ENCODE peak calls at places on chromosomes 5 and 9, in five cellular contexts. E is T-helper 2 cell, M is LHCN-M2, O is PC-3, S is NCI-H1105 treated with DMSO at 0.1 percent for 48 hours. Z is an unnamed sample.

GRCh38 chr5:56176155-56176798 is 56.9 kb downstream of the ANKRD55 start:
- DNase-seq in E (no peak), M (peak; percentile 13), O (no peak), S (no peak), Z (no peak)

GRCh38 chr9:129675656-129676055 is 10.2 kb downstream of the PRRX2 start:
- DNase-seq in E (no peak), M (no peak), O (no peak), S (no peak), Z (no peak)

GRCh38 chr5:57302643-57303042 is 128.8 kb downstream of the GPBP1 start:
- DNase-seq in E (no peak), M (peak; percentile 17), O (no peak), S (no peak), Z (no peak)

GRCh38 chr5:2134543-2135299 is 252.0 kb upstream of the IRX4 start:
- DNase-seq in E (no peak), M (no peak), O (peak; percentile 49), S (no peak), Z (no peak)

GRCh38 chr5:177312649-177313181 is 1.0 kb upstream of the MXD3 start:
- DNase-seq in E (no peak), M (peak; percentile 53), O (peak; percentile 81), S (peak; percentile 14), Z (peak; percentile 72)

GRCh38 chr5:131610198-131611063 is 24.6 kb downstream of the RAPGEF6 start:
- DNase-seq in E (no peak), M (peak; percentile 46), O (peak; percentile 56), S (no peak), Z (peak; percentile 68)

GRCh38 chr9:33393581-33393980 is 8.8 kb downstream of the AQP7 start:
- DNase-seq in E (no peak), M (no peak), O (no peak), S (no peak), Z (no peak)

GRCh38 chr5:1003296-1003937 is 5.2 kb upstream of the NKD2 start:
- DNase-seq in E (no peak), M (no peak), O (peak; percentile 98), S (peak; percentile 97), Z (no peak)

GRCh38 chr5:68544656-68545565 is 329.4 kb downstream of the PIK3R1 start:
- DNase-seq in E (no peak), M (peak; percentile 64), O (peak; percentile 53), S (no peak), Z (no peak)

GRCh38 chr5:134625559-134625958 is 7.1 kb downstream of the SAR1B start:
- DNase-seq in E (no peak), M (no peak), O (no peak), S (no peak), Z (no peak)

GRCh38 chr9:128084746-128085145 is 16.7 kb downstream of the SLC25A25 start:
- DNase-seq in E (no peak), M (no peak), O (no peak), S (no peak), Z (no peak)

GRCh38 chr9:27499481-27499880 is 24.6 kb upstream of the IFNK start:
- DNase-seq in E (no peak), M (peak; percentile 3), O (peak; percentile 74), S (no peak), Z (peak; percentile 89)

GRCh38 chr5:159403906-159404641 is 73.8 kb upstream of the IL12B start:
- DNase-seq in E (no peak), M (peak; percentile 32), O (no peak), S (peak; percentile 37), Z (no peak)

GRCh38 chr9:116928884-116929283 is 241.8 kb downstream of the TRIM32 start:
- DNase-seq in E (no peak), M (no peak), O (no peak), S (no peak), Z (no peak)

GRCh38 chr9:131657890-131658752 is 81.8 kb downstream of the RAPGEF1 start:
- DNase-seq in E (no peak), M (peak; percentile 92), O (peak; percentile 88), S (no peak), Z (peak; percentile 84)

GRCh38 chr9:126705767-126706697 is 92.3 kb downstream of the LMX1B start:
- DNase-seq in E (peak; percentile 51), M (peak; percentile 19), O (peak; percentile 59), S (peak; percentile 25), Z (peak; percentile 86)

GRCh38 chr5:143782588-143783386 is 29.2 kb upstream of the HMHB1 start:
- DNase-seq in E (no peak), M (no peak), O (no peak), S (no peak), Z (no peak)

GRCh38 chr9:4750021-4750673 is 9.1 kb upstream of the AK3 start:
- DNase-seq in E (no peak), M (peak; percentile 40), O (peak; percentile 75), S (peak; percentile 24), Z (peak; percentile 48)

Z was measured in RKO.